ENCODE peak calls at places on chromosomes 13 and 19, in five cellular contexts. U is fibroblast of pulmonary artery, Z is lower leg skin, B is heart left ventricle, F is HTR-8/SVneo. Q is an unnamed sample.

GRCh38 chr13:50576156-50576555 is 267.3 kb downstream of the DLEU7 start:
- DNase-seq in U (no peak), Z (no peak), B (no peak), F (no peak), Q (no peak)

GRCh38 chr19:2035590-2035991 is 15.5 kb downstream of the MKNK2 start:
- DNase-seq in U (no peak), Z (no peak), B (no peak), F (no peak), Q (no peak)

GRCh38 chr19:13888281-13888680 is 11.3 kb downstream of the NANOS3 start:
- DNase-seq in U (no peak), Z (no peak), B (no peak), F (no peak), Q (no peak)

GRCh38 chr13:112761701-112762689 is 72.2 kb downstream of the ATP11A start:
- DNase-seq in U (peak), Z (no peak), B (peak), F (no peak), Q (no peak)

GRCh38 chr13:30559274-30559673 is 58.4 kb upstream of the USPL1 start:
- DNase-seq in U (no peak), Z (no peak), B (no peak), F (no peak), Q (no peak)

GRCh38 chr19:31107096-31107495 is 242.1 kb downstream of the TSHZ3 start:
- DNase-seq in U (no peak), Z (no peak), B (no peak), F (no peak), Q (no peak)

GRCh38 chr19:19403373-19403901 is 2.0 kb upstream of the GATAD2A start:
- DNase-seq in U (no peak), Z (no peak), B (no peak), F (peak), Q (peak)

GRCh38 chr19:57434386-57435061 is 601 bp upstream of the ZNF749 start:
- DNase-seq in U (no peak), Z (no peak), B (no peak), F (peak), Q (no peak)

GRCh38 chr19:2719910-2720776 is 1.0 kb downstream of the DIRAS1 start:
- DNase-seq in U (no peak), Z (no peak), B (peak), F (no peak), Q (peak)

GRCh38 chr19:5960005-5961001 is 17.6 kb downstream of the RANBP3 start:
- DNase-seq in U (no peak), Z (no peak), B (peak), F (no peak), Q (no peak)

GRCh38 chr19:53865918-53866696 is 1.6 kb upstream of the MYADM start:
- DNase-seq in U (peak), Z (peak), B (peak), F (no peak), Q (peak)

GRCh38 chr13:85093808-85094207 is 705.4 kb downstream of the SLITRK6 start:
- DNase-seq in U (peak), Z (peak), B (no peak), F (no peak), Q (peak)

GRCh38 chr13:63512095-63512494 is 2096.4 kb upstream of the PCDH20 start:
- DNase-seq in U (no peak), Z (no peak), B (no peak), F (no peak), Q (no peak)

GRCh38 chr19:2061093-2061935 is 10.3 kb upstream of the MKNK2 start:
- DNase-seq in U (peak), Z (peak), B (peak), F (peak), Q (peak)

GRCh38 chr19:2249010-2249866 is at the start of gene AMH:
- DNase-seq in U (no peak), Z (no peak), B (no peak), F (no peak), Q (no peak)

GRCh38 chr13:38542601-38543000 is 144.3 kb upstream of the FREM2 start:
- DNase-seq in U (no peak), Z (no peak), B (no peak), F (no peak), Q (no peak)

GRCh38 chr19:30873003-30873402 is 476.2 kb downstream of the TSHZ3 start:
- DNase-seq in U (no peak), Z (no peak), B (no peak), F (no peak), Q (no peak)

GRCh38 chr19:7868671-7869452 is 5.3 kb downstream of the PRR36 start:
- DNase-seq in U (peak), Z (peak), B (peak), F (peak), Q (peak)

GRCh38 chr13:110269509-110270185 is 37.3 kb downstream of the COL4A1 start:
- DNase-seq in U (no peak), Z (peak), B (no peak), F (no peak), Q (no peak)

GRCh38 chr19:57914517-57914916 is 1.9 kb downstream of the ZNF417 start:
- DNase-seq in U (no peak), Z (no peak), B (no peak), F (no peak), Q (no peak)

GRCh38 chr13:25300861-25301346 is 521 bp upstream of the NUP58 start:
- DNase-seq in U (peak), Z (no peak), B (peak), F (no peak), Q (no peak)

GRCh38 chr19:49626243-49626642 is 13.7 kb downstream of the RRAS start:
- DNase-seq in U (no peak), Z (no peak), B (no peak), F (no peak), Q (no peak)

GRCh38 chr13:113539822-113540221 is 44.7 kb upstream of the TFDP1 start:
- DNase-seq in U (no peak), Z (no peak), B (no peak), F (no peak), Q (no peak)

GRCh38 chr19:21328402-21328801 is 808 bp downstream of the ZNF708 start:
- DNase-seq in U (peak), Z (no peak), B (no peak), F (no peak), Q (peak)

GRCh38 chr13:29493796-29494195 is 101.7 kb downstream of the SLC7A1 start:
- DNase-seq in U (no peak), Z (no peak), B (no peak), F (no peak), Q (no peak)

GRCh38 chr19:28519950-28520861 is 692.7 kb downstream of the UQCRFS1 start:
- DNase-seq in U (no peak), Z (no peak), B (no peak), F (no peak), Q (no peak)

GRCh38 chr19:9848060-9848459 is 12.9 kb downstream of the PIN1 start:
- DNase-seq in U (no peak), Z (no peak), B (no peak), F (no peak), Q (peak)

GRCh38 chr19:17753976-17754375 is 2.7 kb downstream of the FCHO1 start:
- DNase-seq in U (no peak), Z (no peak), B (no peak), F (no peak), Q (no peak)

Q was measured in adipocyte.